ENCODE peak calls at places on chromosome 17, in six cellular contexts. K is stimulated activated CD4-positive, alpha-beta T cell treated with anti-CD3 and anti-CD28 coated beads, Interleukin-4, amount 100 ng/mL, for 1 hour; D is lower leg skin; Y is foreskin fibroblast; V is NCI-H1436; N is Daoy. G is an unnamed sample.

GRCh38 chr17:43823350-43824084 is 9.4 kb downstream of the MPP3 start:
- DNase-seq in K (no peak), D (no peak), Y (no peak), V (no peak), N (no peak), G (no peak)

GRCh38 chr17:17681744-17682292 is 560 bp downstream of the RAI1 start:
- DNase-seq in K (peak), D (peak), Y (peak), V (peak), N (peak), G (peak)

GRCh38 chr17:11944587-11944986 is 52.7 kb downstream of the ZNF18 start:
- DNase-seq in K (no peak), D (no peak), Y (no peak), V (no peak), N (peak), G (no peak)

GRCh38 chr17:27879987-27880608 is 13.1 kb downstream of the LYRM9 start:
- DNase-seq in K (peak), D (peak), Y (peak), V (peak), N (peak), G (peak)

GRCh38 chr17:74449773-74450172 is 16.7 kb upstream of the CD300A start:
- DNase-seq in K (no peak), D (no peak), Y (no peak), V (no peak), N (no peak), G (no peak)

GRCh38 chr17:41633498-41634197 is 9.3 kb upstream of the KRT17 start:
- DNase-seq in K (no peak), D (no peak), Y (no peak), V (no peak), N (no peak), G (no peak)

GRCh38 chr17:47800686-47801085 is 20.9 kb downstream of the OSBPL7 start:
- DNase-seq in K (no peak), D (no peak), Y (no peak), V (no peak), N (no peak), G (no peak)

GRCh38 chr17:71409137-71409536 is 711.7 kb upstream of the SOX9 start:
- DNase-seq in K (no peak), D (no peak), Y (peak), V (no peak), N (no peak), G (no peak)

GRCh38 chr17:17495448-17496188 is 577 bp downstream of the RASD1 start:
- DNase-seq in K (peak), D (no peak), Y (peak), V (no peak), N (no peak), G (no peak)

GRCh38 chr17:57016066-57016763 is 38.3 kb downstream of the SCPEP1 start:
- DNase-seq in K (no peak), D (no peak), Y (no peak), V (no peak), N (no peak), G (no peak)

GRCh38 chr17:50206604-50207293 is 5.3 kb upstream of the COL1A1 start:
- DNase-seq in K (peak), D (no peak), Y (peak), V (no peak), N (peak), G (no peak)

GRCh38 chr17:40967581-40967980 is 833 bp upstream of the KRT39 start:
- DNase-seq in K (no peak), D (no peak), Y (no peak), V (no peak), N (no peak), G (no peak)

GRCh38 chr17:59783221-59784016 is 76.0 kb downstream of the VMP1 start:
- DNase-seq in K (no peak), D (no peak), Y (peak), V (no peak), N (peak), G (no peak)

GRCh38 chr17:38606646-38607611 is 1.2 kb upstream of the SRCIN1 start:
- DNase-seq in K (no peak), D (no peak), Y (no peak), V (no peak), N (no peak), G (peak)

GRCh38 chr17:50944902-50945720 is 79.0 kb upstream of the TOB1 start:
- DNase-seq in K (no peak), D (no peak), Y (no peak), V (no peak), N (no peak), G (no peak)

G was measured in cerebellum.